ENCODE peak calls at places on chromosomes 6 and 20, in nine cellular contexts. U is uterus, I is ovary, M is heart left ventricle, D is spleen, K is A549, W is gastrocnemius medialis, B is esophagus muscularis mucosa, X is adrenal gland. R is an unnamed sample. For H3K4me1, the result is how much of the 10 kb centered on the place peaks cover.

GRCh38 chr6:64732888-64733287 is 974.1 kb downstream of the EYS start:
- DNase-seq in U (no peak), I (no peak), M (no peak), D (no peak), K (no peak), W (no peak), B (no peak), X (no peak), R (no peak)

GRCh38 chr6:52390361-52390727 is 28.4 kb downstream of the PAQR8 start:
- DNase-seq in U (no peak), I (no peak), M (no peak), D (no peak), K (no peak), W (no peak), B (no peak), X (no peak), R (no peak)

GRCh38 chr6:136921936-136922679 is at the start of gene SLC35D3:
- DNase-seq in U (no peak), I (peak), M (no peak), D (peak), K (peak), W (no peak), B (peak), X (peak), R (no peak)

GRCh38 chr6:28648035-28648877 is 122.6 kb downstream of the GPX5 start:
- DNase-seq in U (peak), I (peak), M (no peak), D (no peak), K (peak), W (no peak), B (no peak), X (peak), R (no peak)

GRCh38 chr6:73586416-73586974 is 65.7 kb upstream of the EEF1A1 start:
- DNase-seq in U (no peak), I (no peak), M (no peak), D (no peak), K (no peak), W (peak), B (no peak), X (peak), R (no peak)

GRCh38 chr6:116996842-116997241 is 119.8 kb downstream of the RFX6 start:
- DNase-seq in U (no peak), I (no peak), M (no peak), D (no peak), K (no peak), W (no peak), B (no peak), X (no peak), R (no peak)

GRCh38 chr20:4076671-4077070 is 61.3 kb upstream of the RNF24 start:
- DNase-seq in U (no peak), I (no peak), M (no peak), D (no peak), K (no peak), W (no peak), B (no peak), X (peak), R (no peak)

GRCh38 chr6:69027861-69028260 is 392.8 kb downstream of the ADGRB3 start:
- DNase-seq in U (no peak), I (no peak), M (no peak), D (no peak), K (no peak), W (no peak), B (no peak), X (no peak), R (no peak)

GRCh38 chr20:37275125-37275524 is 13.5 kb upstream of the GHRH start:
- DNase-seq in U (no peak), I (no peak), M (no peak), D (no peak), K (no peak), W (no peak), B (no peak), X (no peak), R (no peak)

GRCh38 chr6:113823916-113824315 is 33.2 kb upstream of the MARCKS start:
- DNase-seq in U (no peak), I (no peak), M (no peak), D (no peak), K (no peak), W (no peak), B (no peak), X (no peak), R (no peak)

GRCh38 chr20:17680836-17681740 is 954 bp downstream of the RRBP1 start:
- DNase-seq in U (peak), I (peak), M (peak), D (peak), K (peak), W (peak), B (no peak), X (peak), R (peak)

GRCh38 chr20:25324412-25324811 is 66.2 kb downstream of the ABHD12 start:
- DNase-seq in U (no peak), I (no peak), M (no peak), D (no peak), K (no peak), W (peak), B (no peak), X (peak), R (no peak)

GRCh38 chr6:106750146-106750900 is 120.9 kb downstream of the QRSL1 start:
- DNase-seq in U (no peak), I (no peak), M (no peak), D (no peak), K (no peak), W (no peak), B (no peak), X (no peak), R (no peak)

GRCh38 chr20:2840967-2841531 is 504 bp downstream of the VPS16 start:
- DNase-seq in U (peak), I (peak), M (peak), D (peak), K (peak), W (no peak), B (peak), X (peak), R (peak)

GRCh38 chr6:2881358-2881885 is 21.7 kb downstream of the SERPINB9 start:
- DNase-seq in U (no peak), I (no peak), M (no peak), D (no peak), K (no peak), W (no peak), B (no peak), X (no peak), R (no peak)

GRCh38 chr20:25692499-25692898 is 4.2 kb downstream of the ZNF337 start:
- DNase-seq in U (no peak), I (no peak), M (no peak), D (no peak), K (no peak), W (no peak), B (no peak), X (no peak), R (no peak)

GRCh38 chr20:12566596-12566995 is 442.2 kb upstream of the SPTLC3 start:
- DNase-seq in U (no peak), I (no peak), M (no peak), D (no peak), K (no peak), W (no peak), B (no peak), X (no peak), R (no peak)

GRCh38 chr6:24477070-24477469 is 12.3 kb downstream of the GPLD1 start:
- DNase-seq in U (no peak), I (no peak), M (no peak), D (no peak), K (no peak), W (no peak), B (no peak), X (no peak), R (no peak)

GRCh38 chr20:59884494-59884893 is 48.9 kb downstream of the SYCP2 start:
- DNase-seq in U (no peak), I (no peak), M (no peak), D (no peak), K (no peak), W (no peak), B (no peak), X (no peak), R (no peak)

GRCh38 chr6:148445620-148446019 is 103.0 kb downstream of the SASH1 start:
- DNase-seq in U (no peak), I (no peak), M (no peak), D (no peak), K (no peak), W (no peak), B (no peak), X (no peak), R (no peak)

GRCh38 chr6:3175742-3176321 is 18.5 kb upstream of the TUBB2A start:
- DNase-seq in U (no peak), I (no peak), M (no peak), D (no peak), K (no peak), W (no peak), B (no peak), X (no peak), R (no peak)

GRCh38 chr6:56087421-56087820 is 160.0 kb downstream of the COL21A1 start:
- DNase-seq in U (no peak), I (no peak), M (peak), D (no peak), K (no peak), W (no peak), B (no peak), X (no peak), R (no peak)

GRCh38 chr20:61434361-61434781 is 182.3 kb downstream of the CDH4 start:
- DNase-seq in U (no peak), I (no peak), M (no peak), D (no peak), K (no peak), W (no peak), B (no peak), X (no peak), R (no peak)

GRCh38 chr20:63962426-63963347 is 6.5 kb upstream of the UCKL1 start:
- DNase-seq in U (no peak), I (no peak), M (no peak), D (peak), K (no peak), W (no peak), B (no peak), X (no peak), R (no peak)

GRCh38 chr6:56524891-56525703 is 117.6 kb downstream of the DST start:
- DNase-seq in U (no peak), I (no peak), M (no peak), D (no peak), K (peak), W (no peak), B (no peak), X (no peak), R (no peak)

GRCh38 chr6:24658573-24659511 is 7.9 kb downstream of the TDP2 start:
- DNase-seq in U (no peak), I (no peak), M (no peak), D (no peak), K (peak), W (no peak), B (no peak), X (no peak), R (no peak)

GRCh38 chr20:438581-439469 is 23.5 kb downstream of the TBC1D20 start:
- DNase-seq in U (no peak), I (no peak), M (no peak), D (peak), K (no peak), W (no peak), B (no peak), X (peak), R (no peak)

GRCh38 chr6:4707011-4707410 is 69.2 kb upstream of the CDYL start:
- DNase-seq in U (no peak), I (no peak), M (no peak), D (no peak), K (no peak), W (no peak), B (no peak), X (no peak), R (no peak)

GRCh38 chr6:153790048-153790447 is 249.0 kb upstream of the OPRM1 start:
- DNase-seq in U (no peak), I (no peak), M (no peak), D (no peak), K (peak), W (no peak), B (no peak), X (peak), R (no peak)

GRCh38 chr6:116779569-116780164 is 14.1 kb upstream of the FAM162B start:
- DNase-seq in U (no peak), I (no peak), M (no peak), D (no peak), K (peak), W (no peak), B (no peak), X (no peak), R (no peak)

GRCh38 chr6:44367686-44368085 is 19.8 kb upstream of the CDC5L start:
- DNase-seq in U (no peak), I (no peak), M (no peak), D (no peak), K (no peak), W (no peak), B (no peak), X (no peak), R (no peak)

GRCh38 chr6:125050663-125051318 is 88.6 kb downstream of the RNF217 start:
- DNase-seq in U (no peak), I (no peak), M (no peak), D (no peak), K (no peak), W (no peak), B (no peak), X (no peak), R (no peak)

GRCh38 chr6:107701231-107701630 is 122.9 kb downstream of the SCML4 start:
- DNase-seq in U (no peak), I (no peak), M (no peak), D (no peak), K (no peak), W (no peak), B (no peak), X (no peak), R (no peak)

GRCh38 chr6:9851541-9852380 is 563.1 kb downstream of the TFAP2A start:
- DNase-seq in U (no peak), I (no peak), M (no peak), D (no peak), K (peak), W (no peak), B (no peak), X (no peak), R (no peak)

GRCh38 chr6:77034161-77034560 is 429.1 kb downstream of the HTR1B start:
- DNase-seq in U (no peak), I (no peak), M (no peak), D (no peak), K (no peak), W (no peak), B (no peak), X (no peak), R (no peak)

GRCh38 chr6:120876405-120876804 is 457.9 kb downstream of the TBC1D32 start:
- DNase-seq in U (no peak), I (no peak), M (no peak), D (no peak), K (no peak), W (no peak), B (no peak), X (no peak), R (no peak)

GRCh38 chr6:15969236-15969778 is 159.6 kb upstream of the MYLIP start:
- DNase-seq in U (no peak), I (no peak), M (no peak), D (no peak), K (no peak), W (no peak), B (no peak), X (no peak), R (no peak)

GRCh38 chr6:12343440-12344162 is 53.4 kb downstream of the EDN1 start:
- DNase-seq in U (no peak), I (no peak), M (no peak), D (no peak), K (peak), W (no peak), B (no peak), X (no peak), R (peak)

GRCh38 chr6:141488466-141488865 is 644.3 kb upstream of the GJE1 start:
- DNase-seq in U (no peak), I (no peak), M (no peak), D (no peak), K (no peak), W (no peak), B (no peak), X (no peak), R (no peak)

GRCh38 chr6:141484726-141485125 is 648.0 kb upstream of the GJE1 start:
- DNase-seq in U (no peak), I (no peak), M (no peak), D (no peak), K (no peak), W (no peak), B (no peak), X (no peak), R (no peak)

GRCh38 chr6:141483561-141484061 is 649.1 kb upstream of the GJE1 start:
- DNase-seq in U (no peak), I (no peak), M (peak), D (no peak), K (peak), W (no peak), B (no peak), X (peak), R (no peak)

GRCh38 chr6:141486942-141487341 is 645.8 kb upstream of the GJE1 start:
- DNase-seq in U (no peak), I (no peak), M (no peak), D (no peak), K (no peak), W (no peak), B (no peak), X (no peak), R (no peak)

GRCh38 chr6:141482773-141483172 is 650.0 kb upstream of the GJE1 start:
- DNase-seq in U (no peak), I (no peak), M (no peak), D (no peak), K (no peak), W (no peak), B (no peak), X (no peak), R (no peak)
- H3K4me3 ChIP-seq in U (no peak), I (no peak), M (peak), D (peak), K (no peak), W (peak), B (peak), X (no peak), R (no peak)

GRCh38 chr6:139372326-139373153 is 1.9 kb downstream of the CITED2 start:
- DNase-seq in U (no peak), I (no peak), M (no peak), D (no peak), K (no peak), W (no peak), B (peak), X (no peak), R (no peak)
- TF ChIP-seq POLR2A in U (no peak), I (no peak), M (no peak), D (no peak), K (no peak), W (no peak), B (no peak), X (no peak), R (no peak)

DNA sequence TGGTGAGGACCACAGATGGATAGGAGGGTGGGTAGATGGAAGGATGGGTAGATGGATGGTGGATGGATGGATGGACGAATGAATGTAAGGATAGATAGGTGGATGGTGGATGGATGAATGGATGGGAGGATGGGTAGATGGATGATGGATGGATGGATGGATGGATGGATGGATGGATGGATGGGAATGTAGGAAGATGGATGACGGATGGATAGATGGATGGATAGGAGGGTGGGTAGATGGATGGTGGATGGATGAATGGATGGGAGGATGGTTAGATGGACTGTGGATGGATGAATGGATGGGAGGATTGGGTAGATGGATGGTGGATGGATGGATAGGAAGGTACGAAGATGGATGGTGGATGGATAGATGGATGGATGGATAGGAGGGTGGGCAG is 51.1 kb downstream of the BPIFB1 start:
- DNase-seq in U (no peak), I (no peak), M (no peak), D (no peak), K (no peak), W (no peak), B (no peak), X (no peak), R (no peak)
- H3K4me1 ChIP-seq in U (under half), I (under half), M (under half), D (under half), K (under half), W (under half), B (under half), X (under half), R (under half)

DNA sequence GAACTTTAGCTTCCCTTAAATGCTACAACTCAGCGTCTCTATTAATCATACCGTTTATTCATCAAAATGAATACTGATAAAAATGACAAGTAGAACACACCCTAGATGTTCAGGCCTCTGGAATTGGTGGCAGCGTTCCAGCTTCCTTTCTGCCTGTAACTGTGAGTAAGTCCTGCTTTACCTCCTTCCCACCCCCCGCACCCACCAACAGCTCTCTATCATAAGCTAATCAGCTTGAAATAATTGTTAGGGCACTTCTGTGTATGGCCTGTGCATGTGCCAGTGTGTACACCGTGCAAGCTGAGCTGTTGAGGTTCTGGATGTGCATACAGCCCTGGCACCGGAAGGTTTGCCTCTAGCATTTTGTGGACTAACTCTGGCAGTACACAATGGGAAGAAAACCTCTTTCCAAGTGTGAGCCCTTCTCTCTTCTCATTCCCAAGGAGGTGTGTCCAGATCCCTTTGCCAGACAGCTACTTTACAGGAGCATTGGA is 1.0 kb upstream of the ADGRG6 start:
- DNase-seq in U (no peak), I (no peak), M (no peak), D (no peak), K (peak), W (no peak), B (no peak), X (peak), R (peak)
- H3K4me3 ChIP-seq in U (no peak), I (no peak), M (peak), D (peak), K (peak), W (no peak), B (peak), X (no peak), R (peak)

GRCh38 chr6:53651764-53652401 is 13.7 kb downstream of the KLHL31 start:
- DNase-seq in U (peak), I (peak), M (peak), D (peak), K (peak), W (peak), B (no peak), X (peak), R (peak)
- TF ChIP-seq POLR2A in U (peak), I (no peak), M (no peak), D (no peak), K (peak), W (peak), B (no peak), X (peak), R (peak)

GRCh38 chr20:35663813-35664543 is 722 bp downstream of the CPNE1 start:
- DNase-seq in U (peak), I (peak), M (peak), D (peak), K (peak), W (peak), B (peak), X (peak), R (peak)
- H3K4me1 ChIP-seq in U (under half), I (under half), M (under half), D (half or more), K (under half), W (under half), B (under half), X (under half), R (under half)

DNA sequence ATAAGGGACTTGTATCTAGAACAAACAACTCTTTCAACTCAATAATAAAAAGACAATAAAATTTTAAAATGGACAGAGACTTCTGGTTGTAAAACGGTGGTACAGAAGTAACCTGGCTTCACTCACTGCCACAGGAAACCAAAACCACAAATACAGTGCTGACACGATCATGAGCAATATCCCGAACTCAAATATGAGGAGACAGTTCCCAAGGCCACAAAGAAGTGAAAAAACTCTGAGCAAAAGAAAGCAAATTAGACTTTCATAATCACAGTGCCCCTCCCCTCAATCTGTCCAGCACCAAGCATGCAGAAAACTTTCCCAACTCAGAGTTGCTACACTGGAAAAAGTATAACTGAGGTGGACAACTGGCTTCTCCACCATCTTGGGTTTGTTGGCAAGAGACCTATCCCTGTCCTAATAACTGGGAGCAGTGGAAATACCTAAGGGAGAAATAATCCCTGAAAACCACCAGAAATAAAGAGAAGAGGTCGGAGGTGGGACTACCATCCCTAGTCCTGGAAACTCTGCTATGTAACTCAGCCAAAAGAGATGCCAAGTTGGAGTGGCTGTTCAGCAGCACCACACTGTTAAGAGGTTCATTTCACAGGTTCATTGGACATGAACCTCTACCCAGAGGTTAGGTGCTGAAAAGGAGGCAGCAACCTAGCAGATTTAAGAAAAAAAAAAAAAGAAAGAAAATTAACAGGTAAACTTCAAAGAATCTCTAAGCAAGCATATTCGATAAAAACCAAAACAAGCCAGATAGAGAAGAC is 55.5 kb downstream of the REV3L start:
- DNase-seq in U (no peak), I (no peak), M (no peak), D (no peak), K (peak), W (no peak), B (no peak), X (peak), R (no peak)
- H3K4me3 ChIP-seq in U (no peak), I (no peak), M (no peak), D (no peak), K (no peak), W (no peak), B (no peak), X (no peak), R (no peak)

R was measured in right lobe of liver.